ENCODE peak calls at places on chromosomes 11 and 22, in ten cellular contexts. Y, H, E, J, K, T, B, P, N and G are unnamed samples.

GRCh38 chr22:21700822-21701221 is 34.8 kb downstream of the YPEL1 start:
- DNase-seq in Y (no peak), H (no peak), E (no peak), J (no peak), K (no peak), T (no peak), B (no peak), P (no peak), N (no peak), G (no peak)

GRCh38 chr11:35584321-35584720 is 33.9 kb upstream of the FJX1 start:
- DNase-seq in Y (peak; percentile 19), H (no peak), E (no peak), J (no peak), K (no peak), T (peak; percentile 86), B (no peak), P (no peak), N (no peak), G (peak; percentile 58)

GRCh38 chr22:20968281-20968977 is 1.4 kb downstream of the AIFM3 start:
- DNase-seq in Y (no peak), H (no peak), E (no peak), J (no peak), K (no peak), T (no peak), B (no peak), P (no peak), N (no peak), G (no peak)

GRCh38 chr11:57496109-57496820 is 19.2 kb downstream of the SLC43A1 start:
- DNase-seq in Y (no peak), H (no peak), E (no peak), J (no peak), K (no peak), T (no peak), B (no peak), P (no peak), N (no peak), G (no peak)

GRCh38 chr11:61898247-61898582 is 6.9 kb upstream of the FADS3 start:
- DNase-seq in Y (no peak), H (no peak), E (no peak), J (no peak), K (no peak), T (no peak), B (no peak), P (no peak), N (no peak), G (no peak)

GRCh38 chr11:1149545-1149944 is 8.2 kb upstream of the MUC5AC start:
- DNase-seq in Y (no peak), H (no peak), E (no peak), J (no peak), K (no peak), T (no peak), B (no peak), P (no peak), N (no peak), G (no peak)

GRCh38 chr11:9664276-9665171 is 647 bp downstream of the SWAP70 start:
- DNase-seq in Y (peak; percentile 28), H (peak; percentile 9), E (peak; percentile 2), J (no peak), K (peak; percentile 52), T (peak; percentile 21), B (no peak), P (peak; percentile 22), N (peak; percentile 57), G (peak; percentile 54)

GRCh38 chr11:126782810-126783209 is 217.8 kb downstream of the KIRREL3 start:
- DNase-seq in Y (no peak), H (no peak), E (no peak), J (no peak), K (no peak), T (no peak), B (no peak), P (no peak), N (no peak), G (no peak)

GRCh38 chr11:56163804-56164203 is 3.7 kb upstream of the OR8K5 start:
- DNase-seq in Y (no peak), H (no peak), E (no peak), J (no peak), K (no peak), T (no peak), B (no peak), P (no peak), N (no peak), G (no peak)

GRCh38 chr11:44475114-44475686 is 90.3 kb upstream of the CD82 start:
- DNase-seq in Y (no peak), H (no peak), E (no peak), J (no peak), K (peak; percentile 26), T (no peak), B (no peak), P (no peak), N (no peak), G (no peak)